ENCODE peak calls at places on chromosomes 5 and 9, in seven cellular contexts. I is trophoblast cell, L is IMR-90, Q is H9, C is H1, S is neuronal stem cell, X is mesendoderm. J is an unnamed sample.

GRCh38 chr9:136512651-136513066 is 29.8 kb upstream of the SEC16A start:
- DNase-seq in Q (peak), I (no peak), S (no peak), X (no peak), L (no peak), C (no peak), J (no peak)

GRCh38 chr5:150245111-150245789 is 44.3 kb downstream of the CAMK2A start:
- DNase-seq in L (peak), Q (no peak), X (no peak), I (peak), C (no peak), S (no peak), J (peak)

GRCh38 chr5:179558912-179559279 is 8.5 kb downstream of the RUFY1 start:
- DNase-seq in X (peak), L (peak), Q (peak), S (peak), C (peak), I (peak), J (no peak)

GRCh38 chr5:93407470-93407869 is 173.5 kb downstream of the NR2F1-AS1 start:
- DNase-seq in S (peak), L (no peak), I (no peak), C (no peak), X (no peak), Q (no peak), J (no peak)

GRCh38 chr5:51495672-51496071 is 112.4 kb downstream of the ISL1 start:
- DNase-seq in I (peak), X (peak), L (peak), S (peak), Q (no peak), C (no peak), J (peak)

GRCh38 chr5:140868721-140869554 is at the start of gene PCDHA11:
- DNase-seq in I (no peak), C (no peak), S (peak), Q (peak), L (no peak), X (peak), J (no peak)

GRCh38 chr5:149754481-149754880 is 24.4 kb downstream of the PPARGC1B start:
- DNase-seq in S (no peak), Q (no peak), X (no peak), I (no peak), L (no peak), C (no peak), J (no peak)

GRCh38 chr5:15384581-15384980 is 115.4 kb upstream of the FBXL7 start:
- DNase-seq in S (no peak), X (no peak), I (no peak), L (no peak), C (no peak), Q (no peak), J (no peak)

GRCh38 chr9:89911721-89912604 is 307.2 kb downstream of the GADD45G start:
- DNase-seq in S (no peak), Q (peak), C (no peak), X (peak), I (no peak), L (peak), J (peak)

GRCh38 chr5:144421411-144421810 is 250.7 kb downstream of the KCTD16 start:
- DNase-seq in C (no peak), X (peak), L (no peak), I (peak), Q (no peak), S (no peak), J (peak)

GRCh38 chr5:95761771-95762680 is 30.9 kb downstream of the RHOBTB3 start:
- DNase-seq in L (peak), Q (no peak), X (no peak), C (no peak), I (no peak), S (no peak), J (peak)

GRCh38 chr5:33679791-33680190 is 212.0 kb downstream of the ADAMTS12 start:
- DNase-seq in Q (no peak), L (peak), X (no peak), C (no peak), I (no peak), S (no peak), J (peak)

GRCh38 chr9:80285325-80285724 is 713.6 kb downstream of the TLE4 start:
- DNase-seq in X (peak), Q (no peak), L (peak), S (no peak), C (no peak), I (no peak), J (peak)

GRCh38 chr5:150070277-150070638 is 16.1 kb downstream of the CSF1R start:
- DNase-seq in Q (peak), S (no peak), X (peak), L (no peak), I (no peak), C (no peak), J (no peak)

GRCh38 chr9:137486545-137487453 is 27.7 kb upstream of the NSMF start:
- DNase-seq in S (no peak), C (no peak), Q (no peak), L (no peak), I (no peak), X (no peak), J (no peak)

GRCh38 chr5:59218424-59219045 is 635.7 kb downstream of the RAB3C start:
- DNase-seq in X (peak), C (no peak), L (peak), I (no peak), S (no peak), Q (no peak), J (peak)

GRCh38 chr5:141697586-141697985 is 15.6 kb upstream of the ARAP3 start:
- DNase-seq in S (no peak), C (no peak), X (no peak), L (no peak), I (no peak), Q (no peak), J (no peak)

GRCh38 chr9:138077126-138077525 is 199.5 kb downstream of the CACNA1B start:
- DNase-seq in L (no peak), I (no peak), Q (no peak), X (no peak), S (no peak), C (peak), J (no peak)

GRCh38 chr9:81069923-81070322 is 619.4 kb downstream of the TLE1 start:
- DNase-seq in X (no peak), Q (no peak), S (no peak), I (no peak), C (no peak), L (peak), J (no peak)

GRCh38 chr9:22165144-22165543 is 156.0 kb upstream of the CDKN2B start:
- DNase-seq in X (no peak), L (peak), C (no peak), Q (no peak), S (no peak), I (no peak), J (peak)

GRCh38 chr5:6159864-6160199 is 218.5 kb downstream of the MED10 start:
- DNase-seq in L (no peak), X (peak), Q (no peak), S (no peak), I (no peak), C (no peak), J (no peak)

GRCh38 chr9:123425261-123425821 is 69.3 kb downstream of the CRB2 start:
- DNase-seq in S (no peak), X (no peak), Q (no peak), I (no peak), L (no peak), C (no peak), J (no peak)

GRCh38 chr5:957730-958485 is 50.7 kb upstream of the NKD2 start:
- DNase-seq in I (no peak), Q (no peak), X (no peak), C (no peak), L (peak), S (no peak), J (peak)
- H2BK5ac ChIP-seq in I (no peak), Q (no peak), X (no peak), C (no peak), L (peak), S (no peak), J (no peak)

GRCh38 chr5:173903396-173904140 is 15.4 kb downstream of the CPEB4 start:
- DNase-seq in I (no peak), S (no peak), Q (no peak), X (no peak), C (no peak), L (no peak), J (no peak)
- H2BK5ac ChIP-seq in I (no peak), S (no peak), Q (no peak), X (no peak), C (no peak), L (no peak), J (no peak)

GRCh38 chr9:34392511-34392910 is 15.8 kb upstream of the MYORG start:
- DNase-seq in I (no peak), Q (no peak), L (no peak), X (no peak), C (no peak), S (no peak), J (no peak)

GRCh38 chr9:34400275-34400674 is 23.6 kb upstream of the MYORG start:
- DNase-seq in L (no peak), Q (peak), I (no peak), S (no peak), C (peak), X (no peak), J (no peak)

GRCh38 chr9:34399729-34400128 is 23.0 kb upstream of the MYORG start:
- DNase-seq in X (no peak), C (no peak), I (no peak), L (no peak), Q (no peak), S (no peak), J (no peak)

GRCh38 chr9:34398875-34399274 is 22.2 kb upstream of the MYORG start:
- DNase-seq in X (no peak), Q (no peak), S (no peak), C (no peak), I (no peak), L (no peak), J (no peak)

GRCh38 chr9:34396276-34397214 is 19.8 kb upstream of the MYORG start:
- DNase-seq in X (no peak), I (no peak), L (no peak), S (no peak), Q (no peak), C (no peak), J (no peak)
- H2BK5ac ChIP-seq in X (no peak), I (no peak), L (no peak), S (no peak), Q (no peak), C (no peak), J (no peak)

GRCh38 chr5:1939256-1939655 is 56.5 kb upstream of the IRX4 start:
- DNase-seq in S (no peak), I (no peak), Q (no peak), X (no peak), C (no peak), L (no peak), J (no peak)
- H2BK5ac ChIP-seq in S (no peak), I (no peak), Q (no peak), X (no peak), C (no peak), L (no peak), J (no peak)

GRCh38 chr5:86155763-86156162 is 462.0 kb upstream of the COX7C start:
- DNase-seq in L (no peak), I (no peak), S (no peak), X (no peak), C (no peak), Q (no peak), J (no peak)
- H2BK5ac ChIP-seq in L (no peak), I (no peak), S (no peak), X (no peak), C (no peak), Q (no peak), J (no peak)

GRCh38 chr5:37921452-37921851 is 81.6 kb upstream of the GDNF start:
- DNase-seq in Q (no peak), L (no peak), X (no peak), I (no peak), C (no peak), S (no peak), J (no peak)

GRCh38 chr5:37932450-37932849 is 92.6 kb upstream of the GDNF start:
- DNase-seq in Q (no peak), C (no peak), X (no peak), L (no peak), S (no peak), I (no peak), J (no peak)

GRCh38 chr5:37930350-37930749 is 90.5 kb upstream of the GDNF start:
- DNase-seq in L (no peak), X (no peak), I (no peak), C (no peak), Q (no peak), S (no peak), J (no peak)

GRCh38 chr5:37926732-37927131 is 86.9 kb upstream of the GDNF start:
- DNase-seq in Q (no peak), I (no peak), X (no peak), S (no peak), C (no peak), L (peak), J (no peak)
- H2BK5ac ChIP-seq in Q (no peak), I (no peak), X (no peak), S (no peak), C (no peak), L (no peak), J (no peak)

GRCh38 chr5:175687231-175687701 is 29.4 kb downstream of the HRH2 start:
- DNase-seq in X (no peak), S (no peak), L (no peak), C (no peak), I (no peak), Q (no peak), J (no peak)

GRCh38 chr5:175688352-175689146 is 30.7 kb downstream of the HRH2 start:
- DNase-seq in I (no peak), L (no peak), S (no peak), C (no peak), X (peak), Q (no peak), J (no peak)

GRCh38 chr5:175690025-175690424 is 32.2 kb downstream of the HRH2 start:
- DNase-seq in L (no peak), X (no peak), S (no peak), C (no peak), I (no peak), Q (no peak), J (no peak)

GRCh38 chr5:175690586-175690985 is 32.7 kb downstream of the HRH2 start:
- DNase-seq in L (no peak), Q (no peak), I (no peak), C (no peak), X (no peak), S (no peak), J (no peak)

DNA sequence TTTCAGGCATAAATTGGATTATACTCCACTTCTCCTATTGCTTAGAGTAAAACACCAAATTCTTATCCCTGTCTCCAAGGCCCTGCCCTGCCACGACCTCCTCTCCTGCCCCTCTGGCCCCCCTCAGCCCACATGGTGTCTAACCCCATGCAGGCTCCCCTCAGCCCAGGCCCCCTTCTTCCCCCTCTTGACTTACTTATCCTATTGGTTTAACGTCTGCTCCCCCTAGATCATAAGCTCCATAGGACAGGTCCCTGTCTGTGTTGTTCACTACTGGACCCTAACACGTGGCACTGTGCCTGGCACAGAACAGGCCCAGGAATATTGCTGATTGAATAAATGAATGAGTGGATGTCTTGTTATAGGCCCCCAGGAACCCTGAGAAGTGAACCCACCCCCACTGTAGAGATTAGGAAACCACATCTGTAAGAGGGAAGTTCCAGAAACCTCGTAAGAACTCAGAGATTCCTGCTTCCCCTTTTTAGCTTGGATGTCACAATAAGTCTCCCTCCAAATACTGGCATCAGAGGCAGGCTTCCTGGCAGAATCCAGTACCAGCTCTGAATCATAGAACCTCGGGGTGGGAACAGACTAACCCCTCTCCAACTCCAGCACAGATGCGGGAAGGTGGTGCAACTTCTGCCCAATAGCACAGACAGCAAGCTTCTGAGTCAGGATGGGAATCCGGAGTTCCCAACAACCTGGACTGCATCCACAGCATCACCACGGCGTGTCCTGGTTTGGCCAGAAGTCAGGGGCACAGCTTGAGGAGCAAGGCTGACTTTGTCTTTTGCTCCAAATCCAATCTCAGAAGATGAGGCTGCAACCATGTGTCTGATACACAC is 31.5 kb downstream of the HRH2 start:
- DNase-seq in C (no peak), I (peak), S (no peak), L (no peak), Q (no peak), X (no peak), J (no peak)
- H2BK5ac ChIP-seq in C (no peak), I (no peak), S (peak), L (no peak), Q (no peak), X (no peak), J (no peak)

DNA sequence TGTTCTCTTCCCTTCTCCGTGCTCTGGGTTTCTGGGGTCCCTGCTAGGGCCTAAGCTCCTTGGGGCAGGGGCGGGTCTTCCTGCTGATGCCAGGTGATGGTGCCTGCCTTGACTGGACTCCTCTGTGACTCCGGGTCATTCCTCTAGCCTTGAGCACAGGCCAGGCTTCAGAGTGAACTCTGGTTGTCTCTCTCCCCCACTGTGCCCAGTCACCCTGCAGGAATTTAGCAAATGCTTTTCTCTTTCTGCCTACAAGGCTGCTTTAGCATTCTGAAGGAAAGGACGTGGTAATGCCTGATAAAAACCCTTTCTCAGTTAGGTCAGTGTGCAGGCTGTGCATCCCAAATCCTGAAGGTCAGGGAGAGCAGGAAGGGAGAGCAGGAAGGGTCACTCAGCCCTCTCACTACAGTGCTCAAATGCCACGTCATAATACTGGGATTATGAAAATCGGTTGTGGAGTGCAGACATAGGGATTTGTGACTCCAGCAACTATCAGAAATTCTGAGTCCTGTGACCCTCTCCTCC is 2.7 kb downstream of the CXCL14 start:
- DNase-seq in S (no peak), Q (peak), X (peak), I (peak), L (peak), C (no peak), J (no peak)
- H2BK5ac ChIP-seq in S (no peak), Q (no peak), X (no peak), I (no peak), L (no peak), C (no peak), J (no peak)

DNA sequence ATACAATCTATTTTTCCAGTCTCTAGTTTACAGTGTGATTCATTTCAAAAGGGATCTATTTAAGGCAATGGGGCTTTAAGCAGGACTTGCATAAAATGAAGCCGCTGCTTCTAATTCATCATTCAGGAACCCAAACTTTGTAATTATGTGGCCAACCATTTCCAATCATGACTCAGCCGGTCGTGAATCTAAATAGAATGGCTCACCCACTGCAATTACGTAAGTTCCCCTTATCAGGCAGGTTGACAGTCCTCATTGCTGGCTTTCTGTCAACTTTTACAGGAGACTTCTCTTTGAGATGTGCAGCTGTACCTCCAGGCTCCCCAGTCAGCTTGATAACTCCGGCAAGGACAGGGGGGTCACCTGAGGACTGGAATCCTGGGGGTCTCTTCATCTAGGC is 152.8 kb upstream of the DAP start:
- DNase-seq in Q (no peak), I (peak), S (no peak), C (no peak), X (peak), L (peak), J (peak)
- H2BK5ac ChIP-seq in Q (no peak), I (no peak), S (no peak), C (no peak), X (no peak), L (peak), J (no peak)